ENCODE peak calls at places on chromosomes 4 and X, in four cellular contexts. L is left lung, R is uterus, D is body of pancreas. Y is an unnamed sample.

GRCh38 chrX:21734175-21734574 is 23.7 kb downstream of the SMPX start:
- DNase-seq in L (no peak), D (no peak), R (no peak), Y (no peak)

GRCh38 chrX:15151267-15152196 is 118.4 kb downstream of the ASB9 start:
- DNase-seq in R (no peak), L (no peak), D (no peak), Y (no peak)

GRCh38 chr4:22607382-22607781 is 85.4 kb upstream of the GBA3 start:
- DNase-seq in L (peak; percentile 47), R (no peak), D (peak; percentile 76), Y (no peak)

GRCh38 chr4:113756005-113756410 is 5.5 kb downstream of the CAMK2D start:
- DNase-seq in D (no peak), L (no peak), R (no peak), Y (no peak)

GRCh38 chr4:52259978-52260377 is 208.9 kb downstream of the SPATA18 start:
- DNase-seq in R (no peak), L (no peak), D (no peak), Y (no peak)

GRCh38 chrX:53048169-53049126 is at the start of gene GPR173:
- DNase-seq in D (peak; percentile 2), R (peak; percentile 60), L (no peak), Y (no peak)

GRCh38 chrX:7771788-7772438 is 71.1 kb upstream of the VCX start:
- DNase-seq in D (peak; percentile 2), L (no peak), R (no peak), Y (no peak)

GRCh38 chr4:156419080-156419638 is 465.5 kb upstream of the CTSO start:
- DNase-seq in L (no peak), R (peak; percentile 27), D (no peak), Y (no peak)

GRCh38 chr4:144754562-144755410 is 108.8 kb downstream of the HHIP start:
- DNase-seq in L (no peak), D (peak; percentile 34), R (no peak), Y (no peak)

GRCh38 chrX:155048997-155049619 is 21.8 kb downstream of the CMC4 start:
- DNase-seq in R (no peak), L (no peak), D (peak; percentile 74), Y (no peak)

GRCh38 chrX:17441965-17442364 is 67.0 kb downstream of the NHS start:
- DNase-seq in R (no peak), L (no peak), D (no peak), Y (no peak)

GRCh38 chrX:154490021-154490413 is 412 bp downstream of the SLC10A3 start:
- DNase-seq in L (no peak), R (peak; percentile 58), D (peak; percentile 25), Y (peak; percentile 54)

GRCh38 chrX:7170903-7171302 is 22.9 kb upstream of the PUDP start:
- DNase-seq in R (no peak), D (peak; percentile 2), L (no peak), Y (no peak)

GRCh38 chrX:103175944-103176753 is 38.8 kb upstream of the BEX4 start:
- DNase-seq in L (no peak), D (peak; percentile 63), R (peak; percentile 28), Y (no peak)

GRCh38 chr4:41360214-41360910 is 103.6 kb downstream of the UCHL1 start:
- DNase-seq in R (peak; percentile 41), L (peak; percentile 91), D (peak; percentile 66), Y (peak; percentile 75)

GRCh38 chrX:145817666-145818521 is at the start of gene SLITRK2:
- DNase-seq in R (peak; percentile 12), D (peak; percentile 7), L (peak; percentile 50), Y (no peak)

GRCh38 chrX:154317391-154318000 is 21.9 kb downstream of the TKTL1 start:
- DNase-seq in L (no peak), D (peak; percentile 17), R (no peak), Y (no peak)

GRCh38 chr4:147863111-147863747 is 131.3 kb downstream of the ARHGAP10 start:
- DNase-seq in R (no peak), L (no peak), D (no peak), Y (no peak)

GRCh38 chr4:147864591-147864990 is 132.7 kb downstream of the ARHGAP10 start:
- DNase-seq in D (no peak), R (no peak), L (no peak), Y (no peak)

GRCh38 chr4:147862043-147862692 is 130.3 kb downstream of the ARHGAP10 start:
- DNase-seq in R (no peak), D (no peak), L (peak; percentile 63), Y (no peak)

GRCh38 chr4:147863808-147864472 is 132.1 kb downstream of the ARHGAP10 start:
- DNase-seq in R (no peak), D (no peak), L (no peak), Y (no peak)

GRCh38 chr4:147860960-147861359 is 129.1 kb downstream of the ARHGAP10 start:
- DNase-seq in D (no peak), L (no peak), R (no peak), Y (no peak)
- H3K4me1 ChIP-seq in D (peaks cover 9% of the 10 kb centered on the region), L (peaks cover under 1% of the 10 kb centered on the region), R (no peaks in the 10 kb centered on the region), Y (no peaks in the 10 kb centered on the region)

GRCh38 chr4:147594107-147594506 is 23.1 kb upstream of the TMEM184C start:
- DNase-seq in D (no peak), L (no peak), R (no peak), Y (no peak)

GRCh38 chr4:147591048-147591577 is 26.1 kb upstream of the TMEM184C start:
- DNase-seq in L (no peak), D (no peak), R (no peak), Y (no peak)

GRCh38 chr4:147589586-147589985 is 27.6 kb upstream of the TMEM184C start:
- DNase-seq in R (no peak), L (no peak), D (no peak), Y (no peak)

GRCh38 chr4:147587061-147587460 is 30.1 kb upstream of the TMEM184C start:
- DNase-seq in D (no peak), L (no peak), R (no peak), Y (no peak)

GRCh38 chr4:147590249-147590920 is 26.8 kb upstream of the TMEM184C start:
- DNase-seq in R (peak; percentile 68), L (no peak), D (peak; percentile 40), Y (no peak)
- TF ChIP-seq CTCF in R (peak; percentile 81), L (peak; percentile 62), D (peak; percentile 71), Y (peak; percentile 97)

GRCh38 chr4:7808752-7809151 is 130.9 kb downstream of the AFAP1 start:
- DNase-seq in D (no peak), L (no peak), R (no peak), Y (no peak)
- H3K4me1 ChIP-seq in D (peaks cover 43% of the 10 kb centered on the region), L (peaks cover 39% of the 10 kb centered on the region), R (peaks cover 9% of the 10 kb centered on the region), Y (peaks cover 31% of the 10 kb centered on the region)

DNA sequence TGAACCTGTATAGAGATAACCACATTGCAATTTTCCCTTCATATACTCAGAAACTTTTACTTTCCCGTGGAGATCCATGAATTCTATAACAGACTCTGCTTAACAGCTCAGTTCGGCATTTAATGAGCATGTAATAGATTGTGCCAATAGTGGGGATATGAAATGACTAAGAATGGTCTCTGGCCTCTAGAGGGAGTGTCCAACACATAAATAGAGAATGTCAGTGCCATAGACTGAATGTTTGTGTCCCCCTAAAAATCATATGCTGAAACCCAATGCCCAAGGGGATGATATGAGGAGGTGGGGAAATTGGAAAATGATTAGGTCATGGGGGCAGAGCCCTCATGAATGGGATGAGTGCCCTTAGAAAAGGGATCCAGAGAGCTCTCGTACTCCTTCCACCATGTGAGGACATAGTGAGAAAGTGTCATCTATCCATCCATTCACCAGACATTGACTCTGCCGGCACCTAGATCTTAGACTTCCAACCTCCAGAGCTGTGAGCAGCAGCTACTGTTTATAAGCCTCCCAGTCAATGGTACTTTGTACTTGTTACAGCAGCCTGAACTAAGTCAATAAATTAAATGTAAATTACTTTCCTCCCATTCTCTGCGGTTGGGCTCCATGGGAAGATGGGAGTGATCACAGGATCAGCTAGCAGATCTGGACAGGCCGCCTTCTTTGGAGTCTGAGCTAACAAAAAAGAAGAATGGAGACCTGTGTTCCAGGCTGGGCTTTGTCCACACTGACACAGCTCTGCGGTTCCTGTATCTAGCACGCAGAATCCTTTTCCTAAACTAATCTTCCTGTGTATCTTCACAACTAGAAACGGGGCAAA is 28.1 kb upstream of the HPSE start:
- DNase-seq in R (no peak), D (no peak), L (no peak), Y (no peak)
- TF ChIP-seq CTCF in R (no peak), D (no peak), L (no peak), Y (peak; percentile 55)

GRCh38 chr4:76703676-76704075 is 194.3 kb downstream of the SOWAHB start:
- DNase-seq in L (no peak), R (no peak), D (no peak), Y (no peak)
- H3K4me1 ChIP-seq in L (peaks cover 20% of the 10 kb centered on the region), R (no peaks in the 10 kb centered on the region), D (peaks cover 38% of the 10 kb centered on the region), Y (peaks cover 62% of the 10 kb centered on the region)

GRCh38 chr4:15303052-15303641 is 124.7 kb upstream of the C1QTNF7 start:
- DNase-seq in D (peak; percentile 11), R (no peak), L (no peak), Y (no peak)
- TF ChIP-seq CTCF in D (no peak), R (no peak), L (no peak), Y (no peak)

GRCh38 chr4:4946416-4946815 is 72.8 kb downstream of the CYTL1 start:
- DNase-seq in D (no peak), R (no peak), L (no peak), Y (no peak)

GRCh38 chr4:4937926-4938325 is 78.5 kb downstream of the MSX1 start:
- DNase-seq in R (no peak), L (no peak), D (no peak), Y (no peak)

GRCh38 chr4:4945021-4945420 is 74.2 kb downstream of the CYTL1 start:
- DNase-seq in L (peak; percentile 31), R (no peak), D (no peak), Y (no peak)

GRCh38 chr4:4942658-4943057 is 76.6 kb downstream of the CYTL1 start:
- DNase-seq in R (no peak), D (no peak), L (no peak), Y (no peak)

DNA sequence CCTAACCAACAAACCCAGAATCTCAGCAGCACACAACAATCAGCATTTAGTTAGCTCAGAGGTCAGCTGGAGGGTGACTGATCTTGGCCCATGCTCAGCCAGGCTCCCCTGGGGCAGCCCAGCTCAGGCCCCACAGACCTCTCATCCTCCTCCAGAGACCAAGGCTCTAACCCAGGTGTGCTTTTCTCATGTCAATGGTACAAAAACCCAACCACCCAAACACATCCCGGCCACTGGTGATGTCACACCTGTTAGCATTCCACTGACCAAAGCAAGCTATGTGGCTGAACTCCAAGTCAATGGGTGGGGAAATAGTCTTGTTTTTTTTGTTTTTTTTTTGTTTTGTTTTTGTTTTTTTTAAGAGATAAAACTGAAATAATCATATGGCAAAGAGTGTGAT is 77.5 kb downstream of the CYTL1 start:
- DNase-seq in L (no peak), R (no peak), D (no peak), Y (no peak)
- H3K4me1 ChIP-seq in L (no peaks in the 10 kb centered on the region), R (no peaks in the 10 kb centered on the region), D (no peaks in the 10 kb centered on the region), Y (no peaks in the 10 kb centered on the region)

GRCh38 chr4:130808492-130808891 is 1712.5 kb downstream of the C4orf33 start:
- DNase-seq in L (no peak), R (no peak), D (no peak), Y (no peak)
- TF ChIP-seq CTCF in L (no peak), R (no peak), D (peak; percentile 44), Y (peak; percentile 72)

Y was measured in RWPE2.